ENCODE peak calls at places on chromosomes 3 and 15, in eight cellular contexts. R is activated T-cell treated with anti-CD3 and anti-CD28 coated beads for 24 hours; E is T-helper 9 cell; T is stimulated activated CD8-positive, alpha-beta memory T cell treated with anti-CD3 and anti-CD28 coated beads, Interleukin-15, amount 100 ng/mL, for 24 hours; W is Caki2; I is AG09309; Y is Calu3; L is iris pigment epithelial cell. Z is an unnamed sample.

GRCh38 chr15:25056484-25057429 is 102.0 kb downstream of the SNRPN start:
- DNase-seq in R (no peak), E (no peak), T (no peak), W (no peak), I (no peak), Y (no peak), L (no peak), Z (peak)

GRCh38 chr15:95770191-95770590 is 560.3 kb upstream of the NR2F2 start:
- DNase-seq in R (no peak), E (no peak), T (no peak), W (peak), I (no peak), Y (peak), L (peak), Z (no peak)

GRCh38 chr3:30495172-30496124 is 111.0 kb upstream of the TGFBR2 start:
- DNase-seq in R (no peak), E (no peak), T (no peak), W (no peak), I (no peak), Y (no peak), L (no peak), Z (no peak)

GRCh38 chr15:94877833-94878232 is 646.5 kb downstream of the MCTP2 start:
- DNase-seq in R (no peak), E (no peak), T (no peak), W (peak), I (no peak), Y (no peak), L (peak), Z (no peak)

GRCh38 chr3:144415492-144415891 is 443.9 kb downstream of the DIPK2A start:
- DNase-seq in R (no peak), E (no peak), T (no peak), W (no peak), I (no peak), Y (no peak), L (no peak), Z (no peak)

GRCh38 chr3:157865449-157865862 is 240.8 kb downstream of the SHOX2 start:
- DNase-seq in R (peak), E (no peak), T (peak), W (peak), I (no peak), Y (peak), L (peak), Z (peak)

GRCh38 chr3:120823156-120823555 is 80.6 kb downstream of the GTF2E1 start:
- DNase-seq in R (no peak), E (no peak), T (no peak), W (no peak), I (no peak), Y (no peak), L (no peak), Z (no peak)

GRCh38 chr15:100259266-100259665 is 82.5 kb downstream of the ADAMTS17 start:
- DNase-seq in R (no peak), E (no peak), T (no peak), W (no peak), I (no peak), Y (no peak), L (no peak), Z (no peak)

GRCh38 chr3:33144433-33144832 is 30.6 kb downstream of the CRTAP start:
- DNase-seq in R (peak), E (peak), T (no peak), W (no peak), I (no peak), Y (no peak), L (no peak), Z (no peak)

GRCh38 chr3:113498221-113499005 is 16.5 kb downstream of the SPICE1 start:
- DNase-seq in R (no peak), E (no peak), T (no peak), W (no peak), I (no peak), Y (no peak), L (peak), Z (no peak)

Z was measured in Caco-2.